ENCODE peak calls at places on chromosome 12, in six cellular contexts. One of them, this sample, is unnamed.
A peak's percentile ranks its signal among the peaks of the same experiment; 100 is the strongest.

GRCh38 chr12:83015390-83016225 is 328.9 kb downstream of the TMTC2 start:
- DNase-seq in HepG2: no peak
- DNase-seq in Peyer's patch: no peak
- DNase-seq in body of pancreas: peak; percentile 82
- DNase-seq in mesothelial cell of epicardium: no peak
- DNase-seq in ascending aorta: no peak
- DNase-seq in this sample: no peak

GRCh38 chr12:23525450-23526072 is 423.9 kb downstream of the SOX5 start:
- DNase-seq in HepG2: peak; percentile 38
- DNase-seq in Peyer's patch: no peak
- DNase-seq in body of pancreas: no peak
- DNase-seq in mesothelial cell of epicardium: no peak
- DNase-seq in ascending aorta: no peak
- DNase-seq in this sample: no peak

GRCh38 chr12:115473257-115473956 is 789.4 kb upstream of the TBX3 start:
- DNase-seq in HepG2: no peak
- DNase-seq in Peyer's patch: no peak
- DNase-seq in body of pancreas: no peak
- DNase-seq in mesothelial cell of epicardium: no peak
- DNase-seq in ascending aorta: no peak
- DNase-seq in this sample: no peak

GRCh38 chr12:19093218-19093617 is 36.3 kb upstream of the PLEKHA5 start:
- DNase-seq in HepG2: no peak
- DNase-seq in Peyer's patch: no peak
- DNase-seq in body of pancreas: no peak
- DNase-seq in mesothelial cell of epicardium: no peak
- DNase-seq in ascending aorta: no peak
- DNase-seq in this sample: no peak

GRCh38 chr12:120368789-120369475 is at the start of gene MSI1:
- DNase-seq in HepG2: no peak
- DNase-seq in Peyer's patch: no peak
- DNase-seq in body of pancreas: peak; percentile 29
- DNase-seq in mesothelial cell of epicardium: peak; percentile 53
- DNase-seq in ascending aorta: no peak
- DNase-seq in this sample: no peak

GRCh38 chr12:32273712-32274111 is 125.6 kb upstream of the FGD4 start:
- DNase-seq in HepG2: no peak
- DNase-seq in Peyer's patch: no peak
- DNase-seq in body of pancreas: no peak
- DNase-seq in mesothelial cell of epicardium: no peak
- DNase-seq in ascending aorta: no peak
- DNase-seq in this sample: peak; percentile 42

GRCh38 chr12:132561784-132562156 is 48.6 kb downstream of the LRCOL1 start:
- DNase-seq in HepG2: no peak
- DNase-seq in Peyer's patch: no peak
- DNase-seq in body of pancreas: peak; percentile 62
- DNase-seq in mesothelial cell of epicardium: peak; percentile 62
- DNase-seq in ascending aorta: no peak
- DNase-seq in this sample: peak; percentile 81

GRCh38 chr12:105053116-105053572 is 31.1 kb downstream of the ALDH1L2 start:
- DNase-seq in HepG2: peak; percentile 66
- DNase-seq in Peyer's patch: peak; percentile 58
- DNase-seq in body of pancreas: peak; percentile 73
- DNase-seq in mesothelial cell of epicardium: peak; percentile 77
- DNase-seq in ascending aorta: peak; percentile 17
- DNase-seq in this sample: peak; percentile 56

GRCh38 chr12:78240827-78241226 is 410.1 kb downstream of the NAV3 start:
- DNase-seq in HepG2: no peak
- DNase-seq in Peyer's patch: no peak
- DNase-seq in body of pancreas: no peak
- DNase-seq in mesothelial cell of epicardium: no peak
- DNase-seq in ascending aorta: no peak
- DNase-seq in this sample: no peak

GRCh38 chr12:96143392-96143791 is 50.8 kb upstream of the ELK3 start:
- DNase-seq in HepG2: no peak
- DNase-seq in Peyer's patch: no peak
- DNase-seq in body of pancreas: no peak
- DNase-seq in mesothelial cell of epicardium: no peak
- DNase-seq in ascending aorta: no peak
- DNase-seq in this sample: no peak

GRCh38 chr12:57280234-57281062 is 29.5 kb upstream of the STAC3 start:
- DNase-seq in HepG2: peak; percentile 84
- DNase-seq in Peyer's patch: peak; percentile 67
- DNase-seq in body of pancreas: peak; percentile 48
- DNase-seq in mesothelial cell of epicardium: no peak
- DNase-seq in ascending aorta: no peak
- DNase-seq in this sample: peak; percentile 77

GRCh38 chr12:16063728-16064127 is 152.6 kb downstream of the DERA start:
- DNase-seq in HepG2: no peak
- DNase-seq in Peyer's patch: no peak
- DNase-seq in body of pancreas: no peak
- DNase-seq in mesothelial cell of epicardium: no peak
- DNase-seq in ascending aorta: no peak
- DNase-seq in this sample: no peak

GRCh38 chr12:104695453-104696148 is 238.9 kb downstream of the CHST11 start:
- DNase-seq in HepG2: no peak
- DNase-seq in Peyer's patch: no peak
- DNase-seq in body of pancreas: no peak
- DNase-seq in mesothelial cell of epicardium: no peak
- DNase-seq in ascending aorta: peak; percentile 62
- DNase-seq in this sample: peak; percentile 49

GRCh38 chr12:238116-238515 is 24.2 kb upstream of the SLC6A12 start:
- DNase-seq in HepG2: no peak
- DNase-seq in Peyer's patch: no peak
- DNase-seq in body of pancreas: no peak
- DNase-seq in mesothelial cell of epicardium: no peak
- DNase-seq in ascending aorta: no peak
- DNase-seq in this sample: no peak

GRCh38 chr12:42325326-42325775 is 543 bp downstream of the ZCRB1 start:
- DNase-seq in HepG2: no peak
- DNase-seq in Peyer's patch: no peak
- DNase-seq in body of pancreas: no peak
- DNase-seq in mesothelial cell of epicardium: no peak
- DNase-seq in ascending aorta: no peak
- DNase-seq in this sample: no peak

GRCh38 chr12:20011200-20011599 is 357.1 kb upstream of the PDE3A start:
- DNase-seq in HepG2: no peak
- DNase-seq in Peyer's patch: no peak
- DNase-seq in body of pancreas: peak; percentile 48
- DNase-seq in mesothelial cell of epicardium: no peak
- DNase-seq in ascending aorta: no peak
- DNase-seq in this sample: no peak

GRCh38 chr12:101207086-101207780 is 2.8 kb downstream of the SLC5A8 start:
- DNase-seq in HepG2: no peak
- DNase-seq in Peyer's patch: no peak
- DNase-seq in body of pancreas: no peak
- DNase-seq in mesothelial cell of epicardium: no peak
- DNase-seq in ascending aorta: no peak
- DNase-seq in this sample: no peak

GRCh38 chr12:33012226-33012625 is 115.6 kb upstream of the PKP2 start:
- DNase-seq in HepG2: no peak
- DNase-seq in Peyer's patch: no peak
- DNase-seq in body of pancreas: no peak
- DNase-seq in mesothelial cell of epicardium: no peak
- DNase-seq in ascending aorta: no peak
- DNase-seq in this sample: no peak

GRCh38 chr12:52199294-52199920 is 7.6 kb upstream of the KRT80 start:
- DNase-seq in HepG2: no peak
- DNase-seq in Peyer's patch: no peak
- DNase-seq in body of pancreas: no peak
- DNase-seq in mesothelial cell of epicardium: no peak
- DNase-seq in ascending aorta: no peak
- DNase-seq in this sample: no peak

GRCh38 chr12:83042441-83043215 is 355.9 kb downstream of the TMTC2 start:
- DNase-seq in HepG2: no peak
- DNase-seq in Peyer's patch: no peak
- DNase-seq in body of pancreas: peak; percentile 12
- DNase-seq in mesothelial cell of epicardium: no peak
- DNase-seq in ascending aorta: no peak
- DNase-seq in this sample: no peak

GRCh38 chr12:2794736-2795289 is at the start of gene FKBP4:
- DNase-seq in HepG2: peak; percentile 55
- DNase-seq in Peyer's patch: peak; percentile 94
- DNase-seq in body of pancreas: peak; percentile 91
- DNase-seq in mesothelial cell of epicardium: peak; percentile 81
- DNase-seq in ascending aorta: peak; percentile 65
- DNase-seq in this sample: peak; percentile 98

GRCh38 chr12:27922591-27923139 is 49.9 kb downstream of the PTHLH start:
- DNase-seq in HepG2: no peak
- DNase-seq in Peyer's patch: no peak
- DNase-seq in body of pancreas: peak; percentile 74
- DNase-seq in mesothelial cell of epicardium: no peak
- DNase-seq in ascending aorta: no peak
- DNase-seq in this sample: no peak

GRCh38 chr12:112380663-112381420 is 1.4 kb downstream of the HECTD4 start:
- DNase-seq in HepG2: no peak
- DNase-seq in Peyer's patch: no peak
- DNase-seq in body of pancreas: no peak
- DNase-seq in mesothelial cell of epicardium: no peak
- DNase-seq in ascending aorta: no peak
- DNase-seq in this sample: peak; percentile 30

GRCh38 chr12:96034631-96035282 is 630 bp downstream of the LTA4H start:
- DNase-seq in HepG2: peak; percentile 22
- DNase-seq in Peyer's patch: peak; percentile 59
- DNase-seq in body of pancreas: peak; percentile 30
- DNase-seq in mesothelial cell of epicardium: peak; percentile 55
- DNase-seq in ascending aorta: no peak
- DNase-seq in this sample: no peak

DNA sequence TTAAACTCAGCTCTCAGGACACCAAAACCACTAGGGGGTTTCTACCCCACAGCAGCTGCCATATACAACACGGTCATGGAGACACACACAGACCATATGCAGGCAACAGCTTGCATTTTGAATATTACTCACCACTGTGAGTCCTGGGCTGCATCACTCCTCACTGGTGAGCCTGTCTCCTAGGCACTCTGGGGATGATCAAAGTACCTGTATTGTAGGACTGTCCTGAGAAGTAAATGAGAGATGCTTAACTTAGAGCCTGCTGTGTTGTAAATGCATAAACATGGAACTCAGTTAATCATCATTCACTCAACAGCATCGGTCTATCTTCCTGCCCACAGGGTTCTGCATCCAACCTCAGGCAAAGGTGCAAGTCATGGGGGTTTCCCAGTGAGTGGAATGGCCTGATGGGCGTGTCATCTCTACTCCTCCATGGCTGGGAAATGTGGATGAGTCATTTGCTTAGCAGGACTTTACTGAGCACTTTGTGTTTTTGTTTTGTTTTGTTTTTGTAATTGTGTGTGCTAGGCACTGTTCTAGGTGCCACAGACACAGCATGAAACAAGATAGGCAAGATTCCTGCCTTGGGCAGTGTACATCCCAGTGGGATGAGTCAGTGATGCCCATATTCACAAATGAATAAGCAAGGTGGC is 1141.2 kb upstream of the TMEM132C start:
- DNase-seq in HepG2: no peak
- DNase-seq in Peyer's patch: no peak
- DNase-seq in body of pancreas: no peak
- DNase-seq in mesothelial cell of epicardium: no peak
- DNase-seq in ascending aorta: no peak
- DNase-seq in this sample: no peak
- TF ChIP-seq CTCF in HepG2: no peak
- TF ChIP-seq CTCF in Peyer's patch: no peak
- TF ChIP-seq CTCF in body of pancreas: no peak
- TF ChIP-seq CTCF in mesothelial cell of epicardium: no peak
- TF ChIP-seq CTCF in ascending aorta: no peak
- TF ChIP-seq CTCF in this sample: no peak

GRCh38 chr12:124579921-124580517 is 12.6 kb upstream of the NCOR2 start:
- DNase-seq in HepG2: no peak
- DNase-seq in Peyer's patch: no peak
- DNase-seq in body of pancreas: no peak
- DNase-seq in mesothelial cell of epicardium: no peak
- DNase-seq in ascending aorta: no peak
- DNase-seq in this sample: no peak

GRCh38 chr12:124578854-124579253 is 11.4 kb upstream of the NCOR2 start:
- DNase-seq in HepG2: no peak
- DNase-seq in Peyer's patch: no peak
- DNase-seq in body of pancreas: no peak
- DNase-seq in mesothelial cell of epicardium: no peak
- DNase-seq in ascending aorta: no peak
- DNase-seq in this sample: no peak

GRCh38 chr12:124577986-124578385 is 10.6 kb upstream of the NCOR2 start:
- DNase-seq in HepG2: no peak
- DNase-seq in Peyer's patch: no peak
- DNase-seq in body of pancreas: no peak
- DNase-seq in mesothelial cell of epicardium: no peak
- DNase-seq in ascending aorta: no peak
- DNase-seq in this sample: no peak

GRCh38 chr12:124577374-124577773 is 10.0 kb upstream of the NCOR2 start:
- DNase-seq in HepG2: no peak
- DNase-seq in Peyer's patch: no peak
- DNase-seq in body of pancreas: no peak
- DNase-seq in mesothelial cell of epicardium: no peak
- DNase-seq in ascending aorta: no peak
- DNase-seq in this sample: no peak

GRCh38 chr12:124578445-124578844 is 11.0 kb upstream of the NCOR2 start:
- DNase-seq in HepG2: no peak
- DNase-seq in Peyer's patch: no peak
- DNase-seq in body of pancreas: no peak
- DNase-seq in mesothelial cell of epicardium: no peak
- DNase-seq in ascending aorta: no peak
- DNase-seq in this sample: no peak
- TF ChIP-seq CTCF in HepG2: no peak
- TF ChIP-seq CTCF in Peyer's patch: no peak
- TF ChIP-seq CTCF in body of pancreas: no peak
- TF ChIP-seq CTCF in mesothelial cell of epicardium: no peak
- TF ChIP-seq CTCF in ascending aorta: no peak
- TF ChIP-seq CTCF in this sample: no peak

DNA sequence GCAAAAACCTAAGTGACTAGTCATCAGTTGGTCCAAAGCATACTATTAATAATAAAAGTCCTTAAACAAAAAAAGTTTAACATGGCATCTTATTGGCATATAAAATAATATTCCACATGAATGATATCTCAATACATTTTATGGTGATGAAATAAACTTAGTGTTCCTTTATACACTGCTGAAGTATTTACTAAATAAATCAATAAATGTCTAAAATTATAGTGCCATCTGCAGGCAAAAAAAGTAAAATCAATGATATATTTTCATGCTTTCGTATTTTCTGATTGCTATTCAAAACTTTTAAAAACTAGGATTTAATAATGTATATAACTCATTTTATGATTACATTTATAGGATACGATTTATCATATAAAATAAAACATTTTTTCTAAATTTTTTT is 30.5 kb downstream of the PUS7L start:
- DNase-seq in HepG2: no peak
- DNase-seq in Peyer's patch: no peak
- DNase-seq in body of pancreas: no peak
- DNase-seq in mesothelial cell of epicardium: no peak
- DNase-seq in ascending aorta: no peak
- DNase-seq in this sample: no peak
- TF ChIP-seq CTCF in HepG2: no peak
- TF ChIP-seq CTCF in Peyer's patch: no peak
- TF ChIP-seq CTCF in body of pancreas: no peak
- TF ChIP-seq CTCF in mesothelial cell of epicardium: peak; percentile 55
- TF ChIP-seq CTCF in ascending aorta: no peak
- TF ChIP-seq CTCF in this sample: no peak

DNA sequence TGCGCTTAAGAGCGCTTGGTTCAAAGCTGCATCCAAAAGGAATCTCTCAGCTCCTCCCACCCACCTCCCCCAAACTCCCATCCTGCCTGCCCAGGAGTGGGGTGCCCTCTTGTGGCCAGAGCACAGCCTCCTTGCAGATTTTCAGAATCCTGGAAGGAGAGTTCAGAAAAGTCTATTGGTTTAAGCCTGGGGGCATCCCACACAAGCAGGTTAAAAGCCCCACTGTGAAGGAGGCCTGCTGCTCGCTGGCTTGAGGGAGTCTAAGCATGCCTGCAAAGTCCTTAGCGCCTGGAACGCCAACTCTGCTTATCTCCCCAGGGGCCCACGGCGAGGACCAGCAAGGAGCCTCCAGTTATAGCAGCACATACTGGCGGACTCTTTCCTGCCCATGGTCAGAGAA is 297.1 kb downstream of the KSR2 start:
- DNase-seq in HepG2: peak; percentile 5
- DNase-seq in Peyer's patch: peak; percentile 57
- DNase-seq in body of pancreas: peak; percentile 20
- DNase-seq in mesothelial cell of epicardium: no peak
- DNase-seq in ascending aorta: no peak
- DNase-seq in this sample: peak; percentile 20
- TF ChIP-seq CTCF in HepG2: peak; percentile 57
- TF ChIP-seq CTCF in Peyer's patch: no peak
- TF ChIP-seq CTCF in body of pancreas: peak; percentile 40
- TF ChIP-seq CTCF in mesothelial cell of epicardium: no peak
- TF ChIP-seq CTCF in ascending aorta: no peak
- TF ChIP-seq CTCF in this sample: peak; percentile 57